ENCODE peak calls at places on chromosomes 11 and 22, in five cellular contexts. A is dorsolateral prefrontal cortex; X is caudate nucleus; T is NCI-H345; N is CD8-positive, alpha-beta T cell. H is an unnamed sample.

GRCh38 chr22:50245214-50246072 is 620 bp upstream of the TUBGCP6 start:
- DNase-seq in A (no peak), T (peak; percentile 15), N (no peak), X (no peak), H (no peak)

GRCh38 chr11:65425971-65426838 is 3.6 kb downstream of the NEAT1 start:
- DNase-seq in T (no peak), N (no peak), A (no peak), X (no peak), H (peak; percentile 49)

GRCh38 chr11:72146625-72147024 is 11.1 kb downstream of the FOLR3 start:
- DNase-seq in T (no peak), A (no peak), X (no peak), N (no peak), H (no peak)

GRCh38 chr11:34899633-34900016 is 16.6 kb downstream of the APIP start:
- DNase-seq in T (no peak), A (no peak), X (no peak), N (no peak), H (no peak)

GRCh38 chr11:83558281-83558680 is 272.1 kb upstream of the CCDC90B start:
- DNase-seq in N (no peak), A (no peak), X (no peak), T (no peak), H (no peak)

GRCh38 chr11:117910525-117910924 is 18.7 kb downstream of the TMPRSS13 start:
- DNase-seq in T (no peak), A (no peak), X (no peak), N (no peak), H (no peak)

GRCh38 chr11:35529971-35530495 is 4.6 kb upstream of the PAMR1 start:
- DNase-seq in A (no peak), T (no peak), X (no peak), N (no peak), H (no peak)

GRCh38 chr11:1868056-1868635 is 15.3 kb downstream of the LSP1 start:
- DNase-seq in A (no peak), N (no peak), T (no peak), X (no peak), H (no peak)

GRCh38 chr11:46920709-46921108 is 2.4 kb upstream of the LRP4 start:
- DNase-seq in X (no peak), N (no peak), T (no peak), A (no peak), H (no peak)

GRCh38 chr11:2780850-2781412 is 81.1 kb upstream of the KCNQ1OT1 start:
- DNase-seq in A (no peak), T (no peak), X (no peak), N (peak; percentile 35), H (no peak)